ENCODE peak calls at places on chromosomes 2 and 18, in ten cellular contexts. One of them, this sample, is unnamed.

GRCh38 chr2:119484834-119485233 is 39.4 kb downstream of the SCTR start:
- DNase-seq in testis: no peak
- DNase-seq in psoas muscle: no peak
- DNase-seq in heart right ventricle: no peak
- DNase-seq in GM23338: no peak
- DNase-seq in upper lobe of right lung: no peak
- DNase-seq in spleen: no peak
- DNase-seq in RWPE1: peak; percentile 13
- DNase-seq in neural crest cell: no peak
- DNase-seq in foreskin fibroblast: no peak
- DNase-seq in this sample: no peak

GRCh38 chr2:27582129-27582694 is 630 bp upstream of the ZNF512 start:
- DNase-seq in testis: peak; percentile 19
- DNase-seq in RWPE1: no peak
- DNase-seq in upper lobe of right lung: no peak
- DNase-seq in neural crest cell: no peak
- DNase-seq in heart right ventricle: peak; percentile 5
- DNase-seq in GM23338: peak; percentile 24
- DNase-seq in foreskin fibroblast: no peak
- DNase-seq in spleen: peak; percentile 74
- DNase-seq in psoas muscle: no peak
- DNase-seq in this sample: peak; percentile 1

GRCh38 chr18:13244135-13244534 is 25.6 kb downstream of the LDLRAD4 start:
- DNase-seq in psoas muscle: no peak
- DNase-seq in testis: no peak
- DNase-seq in GM23338: no peak
- DNase-seq in foreskin fibroblast: no peak
- DNase-seq in heart right ventricle: no peak
- DNase-seq in upper lobe of right lung: no peak
- DNase-seq in spleen: no peak
- DNase-seq in RWPE1: no peak
- DNase-seq in neural crest cell: no peak
- DNase-seq in this sample: no peak

GRCh38 chr18:60062396-60062795 is 162.6 kb downstream of the PMAIP1 start:
- DNase-seq in GM23338: no peak
- DNase-seq in testis: no peak
- DNase-seq in foreskin fibroblast: no peak
- DNase-seq in spleen: no peak
- DNase-seq in upper lobe of right lung: no peak
- DNase-seq in heart right ventricle: no peak
- DNase-seq in psoas muscle: no peak
- DNase-seq in RWPE1: no peak
- DNase-seq in neural crest cell: no peak
- DNase-seq in this sample: no peak

GRCh38 chr2:99637157-99637697 is 147.4 kb upstream of the REV1 start:
- DNase-seq in foreskin fibroblast: no peak
- DNase-seq in psoas muscle: no peak
- DNase-seq in heart right ventricle: no peak
- DNase-seq in GM23338: no peak
- DNase-seq in upper lobe of right lung: no peak
- DNase-seq in testis: no peak
- DNase-seq in spleen: no peak
- DNase-seq in neural crest cell: no peak
- DNase-seq in RWPE1: no peak
- DNase-seq in this sample: no peak

GRCh38 chr2:30681022-30681421 is 126.2 kb downstream of the CAPN13 start:
- DNase-seq in spleen: no peak
- DNase-seq in RWPE1: no peak
- DNase-seq in testis: no peak
- DNase-seq in upper lobe of right lung: no peak
- DNase-seq in heart right ventricle: no peak
- DNase-seq in neural crest cell: no peak
- DNase-seq in GM23338: no peak
- DNase-seq in foreskin fibroblast: no peak
- DNase-seq in psoas muscle: no peak
- DNase-seq in this sample: no peak

GRCh38 chr2:13611939-13612338 is 895.2 kb downstream of the TRIB2 start:
- DNase-seq in GM23338: peak; percentile 4
- DNase-seq in neural crest cell: no peak
- DNase-seq in foreskin fibroblast: no peak
- DNase-seq in psoas muscle: no peak
- DNase-seq in RWPE1: no peak
- DNase-seq in upper lobe of right lung: no peak
- DNase-seq in spleen: no peak
- DNase-seq in testis: no peak
- DNase-seq in heart right ventricle: no peak
- DNase-seq in this sample: no peak

GRCh38 chr18:35671952-35672603 is 90.5 kb downstream of the GALNT1 start:
- DNase-seq in GM23338: no peak
- DNase-seq in neural crest cell: no peak
- DNase-seq in foreskin fibroblast: peak; percentile 24
- DNase-seq in spleen: no peak
- DNase-seq in heart right ventricle: no peak
- DNase-seq in RWPE1: no peak
- DNase-seq in testis: no peak
- DNase-seq in upper lobe of right lung: no peak
- DNase-seq in psoas muscle: no peak
- DNase-seq in this sample: no peak

GRCh38 chr2:72014871-72015270 is 132.8 kb downstream of the CYP26B1 start:
- DNase-seq in foreskin fibroblast: no peak
- DNase-seq in GM23338: no peak
- DNase-seq in upper lobe of right lung: no peak
- DNase-seq in neural crest cell: no peak
- DNase-seq in RWPE1: no peak
- DNase-seq in testis: no peak
- DNase-seq in psoas muscle: no peak
- DNase-seq in spleen: no peak
- DNase-seq in heart right ventricle: no peak
- DNase-seq in this sample: no peak

GRCh38 chr2:116719841-116720240 is 1094.7 kb upstream of the DDX18 start:
- DNase-seq in heart right ventricle: no peak
- DNase-seq in foreskin fibroblast: peak; percentile 0
- DNase-seq in spleen: no peak
- DNase-seq in GM23338: no peak
- DNase-seq in upper lobe of right lung: no peak
- DNase-seq in testis: no peak
- DNase-seq in RWPE1: peak; percentile 83
- DNase-seq in psoas muscle: no peak
- DNase-seq in neural crest cell: no peak
- DNase-seq in this sample: no peak

GRCh38 chr2:191051177-191051576 is 37.2 kb upstream of the STAT1 start:
- DNase-seq in upper lobe of right lung: no peak
- DNase-seq in neural crest cell: no peak
- DNase-seq in psoas muscle: no peak
- DNase-seq in RWPE1: no peak
- DNase-seq in heart right ventricle: no peak
- DNase-seq in testis: no peak
- DNase-seq in spleen: no peak
- DNase-seq in foreskin fibroblast: no peak
- DNase-seq in GM23338: no peak
- DNase-seq in this sample: no peak

GRCh38 chr2:100309973-100310719 is 12.2 kb downstream of the LONRF2 start:
- DNase-seq in RWPE1: no peak
- DNase-seq in testis: peak; percentile 63
- DNase-seq in spleen: no peak
- DNase-seq in upper lobe of right lung: no peak
- DNase-seq in neural crest cell: no peak
- DNase-seq in psoas muscle: no peak
- DNase-seq in foreskin fibroblast: no peak
- DNase-seq in heart right ventricle: no peak
- DNase-seq in GM23338: no peak
- DNase-seq in this sample: no peak

GRCh38 chr2:240303896-240304745 is 131.3 kb upstream of the GPC1 start:
- DNase-seq in heart right ventricle: no peak
- DNase-seq in upper lobe of right lung: peak; percentile 43
- DNase-seq in neural crest cell: no peak
- DNase-seq in spleen: peak; percentile 62
- DNase-seq in testis: no peak
- DNase-seq in RWPE1: no peak
- DNase-seq in foreskin fibroblast: no peak
- DNase-seq in psoas muscle: no peak
- DNase-seq in GM23338: no peak
- DNase-seq in this sample: no peak

DNA sequence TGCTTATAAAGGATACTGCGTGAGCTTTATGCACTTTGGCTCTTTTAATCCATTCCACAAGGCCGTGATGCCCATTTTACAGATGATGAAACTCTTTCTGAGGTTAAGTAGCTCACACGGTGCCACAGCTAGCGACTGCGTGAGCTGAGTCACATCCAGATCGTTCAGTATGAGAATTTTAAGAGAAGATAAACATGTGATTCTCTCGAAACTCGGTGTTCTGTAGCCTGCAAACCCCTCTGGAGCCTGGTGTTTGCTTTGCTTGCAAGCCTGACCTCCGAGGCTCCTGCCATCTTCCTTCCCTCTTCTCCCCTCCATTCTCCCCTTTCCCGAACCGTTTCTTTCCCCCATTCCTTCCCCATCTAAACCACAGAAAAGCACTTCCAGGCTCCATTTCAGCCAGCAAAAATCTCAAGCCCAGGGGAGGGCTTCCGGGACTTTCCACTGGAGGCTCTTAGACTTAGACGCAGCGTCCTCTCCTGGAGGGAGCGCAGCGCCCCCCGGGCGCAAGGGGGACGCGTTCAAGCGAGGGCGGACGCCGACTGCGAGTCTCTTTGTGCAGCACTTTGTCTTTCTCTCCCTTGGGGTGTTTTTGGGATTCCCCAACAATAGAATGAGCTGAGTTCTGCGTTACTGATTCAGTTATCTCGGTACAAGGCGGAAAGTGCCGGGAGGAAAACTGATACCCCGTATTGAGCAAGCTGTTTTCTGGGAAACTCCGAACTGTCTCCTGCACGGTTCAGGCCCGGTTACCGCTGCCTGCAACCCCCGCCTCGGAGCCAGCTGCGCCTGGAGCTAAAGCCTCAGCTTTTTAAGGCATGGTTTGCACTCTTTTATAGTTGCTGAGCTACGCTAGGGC is 38.0 kb downstream of the CYP1B1 start:
- DNase-seq in foreskin fibroblast: peak; percentile 28
- DNase-seq in testis: peak; percentile 53
- DNase-seq in GM23338: peak; percentile 86
- DNase-seq in psoas muscle: peak; percentile 42
- DNase-seq in spleen: no peak
- DNase-seq in upper lobe of right lung: no peak
- DNase-seq in heart right ventricle: peak; percentile 39
- DNase-seq in RWPE1: no peak
- DNase-seq in neural crest cell: no peak
- DNase-seq in this sample: peak; percentile 35
- TF ChIP-seq CTCF in foreskin fibroblast: peak; percentile 45
- TF ChIP-seq CTCF in testis: no peak
- TF ChIP-seq CTCF in GM23338: peak; percentile 67
- TF ChIP-seq CTCF in psoas muscle: peak; percentile 22
- TF ChIP-seq CTCF in spleen: no peak
- TF ChIP-seq CTCF in upper lobe of right lung: peak; percentile 46
- TF ChIP-seq CTCF in heart right ventricle: no peak
- TF ChIP-seq CTCF in RWPE1: no peak
- TF ChIP-seq CTCF in neural crest cell: no peak
- TF ChIP-seq CTCF in this sample: no peak

DNA sequence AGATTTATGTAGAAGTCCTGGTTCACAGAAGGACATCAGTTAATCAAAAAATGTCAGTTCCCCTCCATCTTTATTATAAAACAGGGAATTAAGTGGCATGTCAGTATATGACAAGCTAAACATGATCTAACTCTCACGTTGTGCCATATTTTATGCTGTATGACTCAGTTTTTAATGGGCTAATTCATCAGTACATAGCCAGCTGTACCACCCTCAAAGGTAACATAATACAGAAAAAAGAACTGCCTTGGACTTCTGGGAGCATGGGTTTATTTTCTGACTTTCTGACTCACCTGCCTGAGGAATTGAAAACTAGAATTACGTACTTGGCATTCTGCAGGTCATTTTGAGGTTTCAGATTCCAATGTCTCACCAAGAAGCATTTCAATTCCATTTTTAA is 135.7 kb downstream of the CMPK2 start:
- DNase-seq in upper lobe of right lung: no peak
- DNase-seq in RWPE1: peak; percentile 2
- DNase-seq in GM23338: no peak
- DNase-seq in heart right ventricle: no peak
- DNase-seq in spleen: no peak
- DNase-seq in testis: no peak
- DNase-seq in psoas muscle: no peak
- DNase-seq in foreskin fibroblast: no peak
- DNase-seq in neural crest cell: no peak
- DNase-seq in this sample: no peak
- TF ChIP-seq CTCF in upper lobe of right lung: no peak
- TF ChIP-seq CTCF in RWPE1: no peak
- TF ChIP-seq CTCF in GM23338: no peak
- TF ChIP-seq CTCF in heart right ventricle: no peak
- TF ChIP-seq CTCF in spleen: no peak
- TF ChIP-seq CTCF in testis: no peak
- TF ChIP-seq CTCF in psoas muscle: no peak
- TF ChIP-seq CTCF in foreskin fibroblast: no peak
- TF ChIP-seq CTCF in neural crest cell: no peak
- TF ChIP-seq CTCF in this sample: no peak

GRCh38 chr2:159118859-159119510 is 150.5 kb downstream of the TANC1 start:
- DNase-seq in foreskin fibroblast: no peak
- DNase-seq in RWPE1: no peak
- DNase-seq in testis: no peak
- DNase-seq in upper lobe of right lung: no peak
- DNase-seq in heart right ventricle: no peak
- DNase-seq in psoas muscle: no peak
- DNase-seq in GM23338: no peak
- DNase-seq in spleen: no peak
- DNase-seq in neural crest cell: no peak
- DNase-seq in this sample: no peak
- TF ChIP-seq CTCF in foreskin fibroblast: no peak
- TF ChIP-seq CTCF in RWPE1: no peak
- TF ChIP-seq CTCF in testis: no peak
- TF ChIP-seq CTCF in upper lobe of right lung: no peak
- TF ChIP-seq CTCF in heart right ventricle: no peak
- TF ChIP-seq CTCF in psoas muscle: peak; percentile 4
- TF ChIP-seq CTCF in GM23338: no peak
- TF ChIP-seq CTCF in spleen: no peak
- TF ChIP-seq CTCF in neural crest cell: no peak
- TF ChIP-seq CTCF in this sample: peak; percentile 35

DNA sequence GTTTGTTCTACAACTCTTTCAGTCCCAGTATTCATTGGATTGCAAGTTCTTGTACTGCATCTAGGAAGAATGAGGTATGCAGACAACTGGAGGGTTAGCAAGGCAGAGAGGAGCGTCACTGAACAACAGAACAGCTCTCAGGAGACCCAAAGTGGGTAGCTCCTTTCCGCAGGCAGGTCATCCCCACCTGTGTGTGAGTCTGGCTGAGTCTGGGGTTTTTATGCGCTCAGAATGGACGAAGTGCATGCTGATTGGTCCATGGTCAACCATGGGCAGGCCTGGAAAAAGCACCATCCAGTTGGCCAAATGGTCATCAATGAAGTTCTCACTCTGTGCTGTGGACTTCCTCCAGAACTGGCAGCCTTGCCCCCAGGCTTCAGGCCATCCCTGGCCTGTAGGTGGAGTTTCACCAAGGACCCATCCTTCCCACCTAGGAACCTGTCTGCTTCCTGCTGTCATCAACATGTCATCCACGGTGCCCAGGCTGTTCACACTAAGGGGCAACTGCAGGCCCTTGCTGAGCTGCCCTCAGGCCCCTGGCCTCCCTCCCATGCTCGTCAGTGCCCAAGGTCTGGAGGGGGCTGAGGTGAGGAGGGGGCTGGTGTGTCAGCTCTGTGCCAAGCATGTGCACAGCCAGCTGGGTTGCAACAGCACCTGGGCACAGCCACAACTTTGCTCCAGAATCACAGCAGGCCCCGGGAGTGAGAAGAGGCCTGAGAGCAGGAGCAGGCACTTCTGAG is 11.1 kb upstream of the TFCP2L1 start:
- DNase-seq in heart right ventricle: no peak
- DNase-seq in GM23338: no peak
- DNase-seq in foreskin fibroblast: no peak
- DNase-seq in RWPE1: no peak
- DNase-seq in upper lobe of right lung: no peak
- DNase-seq in neural crest cell: no peak
- DNase-seq in spleen: no peak
- DNase-seq in psoas muscle: no peak
- DNase-seq in testis: no peak
- DNase-seq in this sample: no peak
- TF ChIP-seq CTCF in heart right ventricle: no peak
- TF ChIP-seq CTCF in GM23338: no peak
- TF ChIP-seq CTCF in foreskin fibroblast: no peak
- TF ChIP-seq CTCF in RWPE1: no peak
- TF ChIP-seq CTCF in upper lobe of right lung: no peak
- TF ChIP-seq CTCF in neural crest cell: no peak
- TF ChIP-seq CTCF in spleen: no peak
- TF ChIP-seq CTCF in psoas muscle: no peak
- TF ChIP-seq CTCF in testis: no peak
- TF ChIP-seq CTCF in this sample: no peak